ENCODE peak calls at places on chromosomes 6 and 20, in ten cellular contexts. Y is naive thymus-derived CD8-positive, alpha-beta T cell; T is activated CD4-positive, alpha-beta T cell treated with anti-CD3 and anti-CD28 coated beads, Interleukin-2, amount 50 U/mL, for 24 hours; Q is neural progenitor cell; M is activated T-helper 1 cell treated with anti-CD3 and anti-CD28 coated beads, Interleukin-2, amount 50 U/mL, for 16 hours; N is NCI-H510A treated with DMSO at 0.1 percent for 48 hours; E is uterus; S is NCI-H446; A is RCC 7860; G is GM10248. W is an unnamed sample.

GRCh38 chr6:73325656-73326055 is 28.4 kb downstream of the DPPA5 start:
- DNase-seq in Y (no peak), T (no peak), Q (no peak), M (no peak), N (no peak), E (no peak), S (no peak), A (peak), G (no peak), W (no peak)

GRCh38 chr6:10612161-10612560 is 82.3 kb downstream of the C6orf52 start:
- DNase-seq in Y (no peak), T (no peak), Q (no peak), M (no peak), N (no peak), E (no peak), S (no peak), A (no peak), G (no peak), W (no peak)

GRCh38 chr6:4727236-4727635 is 49.0 kb upstream of the CDYL start:
- DNase-seq in Y (no peak), T (no peak), Q (no peak), M (no peak), N (peak), E (no peak), S (no peak), A (no peak), G (no peak), W (no peak)

GRCh38 chr6:111468329-111469012 is 14.5 kb downstream of the REV3L start:
- DNase-seq in Y (no peak), T (no peak), Q (no peak), M (no peak), N (no peak), E (no peak), S (no peak), A (no peak), G (no peak), W (no peak)

GRCh38 chr6:24606200-24606599 is 39.8 kb downstream of the KIAA0319 start:
- DNase-seq in Y (no peak), T (no peak), Q (no peak), M (no peak), N (no peak), E (no peak), S (no peak), A (no peak), G (no peak), W (no peak)

GRCh38 chr20:49508435-49509199 is 26.1 kb upstream of the KCNB1 start:
- DNase-seq in Y (no peak), T (no peak), Q (peak), M (no peak), N (peak), E (no peak), S (peak), A (peak), G (peak), W (peak)

GRCh38 chr6:168160506-168161370 is 81.7 kb upstream of the FRMD1 start:
- DNase-seq in Y (no peak), T (no peak), Q (no peak), M (no peak), N (no peak), E (no peak), S (no peak), A (no peak), G (no peak), W (no peak)

GRCh38 chr6:151666526-151666925 is 141.0 kb upstream of the ESR1 start:
- DNase-seq in Y (no peak), T (no peak), Q (no peak), M (no peak), N (no peak), E (no peak), S (no peak), A (no peak), G (no peak), W (no peak)

GRCh38 chr20:25194333-25194972 is 1.1 kb upstream of the ENTPD6 start:
- DNase-seq in Y (no peak), T (no peak), Q (no peak), M (no peak), N (no peak), E (no peak), S (no peak), A (no peak), G (peak), W (no peak)

GRCh38 chr6:168097221-168097620 is 18.2 kb upstream of the FRMD1 start:
- DNase-seq in Y (no peak), T (no peak), Q (no peak), M (no peak), N (no peak), E (no peak), S (no peak), A (no peak), G (no peak), W (no peak)

GRCh38 chr20:46013826-46014516 is 5.3 kb downstream of the MMP9 start:
- DNase-seq in Y (peak), T (peak), Q (peak), M (peak), N (peak), E (peak), S (peak), A (peak), G (peak), W (peak)

GRCh38 chr6:106574729-106575458 is 54.4 kb downstream of the RTN4IP1 start:
- DNase-seq in Y (no peak), T (no peak), Q (peak), M (no peak), N (no peak), E (no peak), S (no peak), A (peak), G (no peak), W (peak)

GRCh38 chr6:52213127-52213526 is 27.0 kb downstream of the IL17A start:
- DNase-seq in Y (no peak), T (no peak), Q (no peak), M (no peak), N (no peak), E (no peak), S (no peak), A (no peak), G (no peak), W (no peak)

GRCh38 chr20:34676642-34677373 is at the start of gene PIGU:
- DNase-seq in Y (peak), T (peak), Q (peak), M (peak), N (peak), E (peak), S (peak), A (peak), G (peak), W (peak)

GRCh38 chr6:169244684-169245383 is 8.8 kb downstream of the THBS2 start:
- DNase-seq in Y (no peak), T (no peak), Q (no peak), M (no peak), N (no peak), E (no peak), S (no peak), A (no peak), G (no peak), W (no peak)

GRCh38 chr6:126540161-126540560 is 200.2 kb downstream of the CENPW start:
- DNase-seq in Y (no peak), T (no peak), Q (no peak), M (no peak), N (no peak), E (no peak), S (no peak), A (no peak), G (no peak), W (no peak)

GRCh38 chr6:130019796-130020105 is 1.4 kb downstream of the L3MBTL3 start:
- DNase-seq in Y (no peak), T (no peak), Q (no peak), M (no peak), N (no peak), E (no peak), S (no peak), A (no peak), G (peak), W (no peak)

GRCh38 chr20:13613917-13614316 is 24.8 kb downstream of the TASP1 start:
- DNase-seq in Y (no peak), T (no peak), Q (no peak), M (no peak), N (no peak), E (no peak), S (no peak), A (no peak), G (no peak), W (no peak)

GRCh38 chr6:29965873-29966601 is 23.7 kb downstream of the HLA-A start:
- DNase-seq in Y (no peak), T (no peak), Q (peak), M (peak), N (peak), E (peak), S (peak), A (peak), G (no peak), W (peak)

GRCh38 chr6:13063300-13063918 is 264.9 kb downstream of the TBC1D7 start:
- DNase-seq in Y (no peak), T (no peak), Q (no peak), M (no peak), N (no peak), E (no peak), S (no peak), A (no peak), G (no peak), W (no peak)

GRCh38 chr20:57920971-57921370 is 211.2 kb upstream of the PMEPA1 start:
- DNase-seq in Y (no peak), T (no peak), Q (no peak), M (no peak), N (no peak), E (no peak), S (no peak), A (no peak), G (no peak), W (no peak)

GRCh38 chr6:111087106-111087835 is at the start of gene SLC16A10:
- DNase-seq in Y (peak), T (peak), Q (peak), M (peak), N (no peak), E (peak), S (peak), A (no peak), G (peak), W (peak)

GRCh38 chr20:13325033-13325432 is 104.0 kb downstream of the ISM1 start:
- DNase-seq in Y (no peak), T (no peak), Q (peak), M (no peak), N (no peak), E (no peak), S (no peak), A (no peak), G (no peak), W (peak)

GRCh38 chr6:11595903-11596302 is 58.4 kb downstream of the TMEM170B start:
- DNase-seq in Y (no peak), T (no peak), Q (peak), M (no peak), N (no peak), E (no peak), S (no peak), A (no peak), G (no peak), W (no peak)

W was measured in HTR-8/SVneo.